ENCODE peak calls at places on chromosome 21, in five cellular contexts. E, F, Q, M and D are unnamed samples.

GRCh38 chr21:31220567-31220966 is 123.5 kb downstream of the TIAM1 start:
- DNase-seq in Q (no peak), E (no peak), F (no peak), M (no peak), D (no peak)

GRCh38 chr21:23890652-23891051 is 1716.6 kb downstream of the MRPL39 start:
- DNase-seq in F (no peak), E (no peak), M (no peak), Q (no peak), D (no peak)

GRCh38 chr21:42235593-42235992 is 16.7 kb downstream of the ABCG1 start:
- DNase-seq in F (no peak), M (no peak), E (no peak), Q (peak), D (no peak)

GRCh38 chr21:18951291-18952038 is 547.9 kb upstream of the TMPRSS15 start:
- DNase-seq in E (peak), Q (peak), F (no peak), M (peak), D (peak)

GRCh38 chr21:42796327-42797062 is 82.8 kb downstream of the WDR4 start:
- DNase-seq in M (no peak), Q (no peak), E (no peak), F (no peak), D (no peak)

GRCh38 chr21:46628868-46629267 is 6.6 kb upstream of the PRMT2 start:
- DNase-seq in F (no peak), Q (no peak), E (no peak), M (no peak), D (no peak)

GRCh38 chr21:41425954-41426655 is at the start of gene MX1:
- DNase-seq in Q (no peak), M (no peak), E (peak), F (peak), D (peak)

GRCh38 chr21:28769683-28770082 is 223.0 kb downstream of the LTN1 start:
- DNase-seq in F (no peak), E (no peak), Q (no peak), M (no peak), D (no peak)

GRCh38 chr21:42653492-42654061 is at the start of gene PDE9A:
- DNase-seq in E (peak), Q (peak), F (no peak), M (no peak), D (peak)

GRCh38 chr21:41499920-41500319 is 8.0 kb downstream of the TMPRSS2 start:
- DNase-seq in Q (no peak), F (no peak), E (no peak), M (no peak), D (no peak)

GRCh38 chr21:29719561-29719960 is 220.2 kb downstream of the GRIK1 start:
- DNase-seq in F (no peak), Q (no peak), M (no peak), E (peak), D (no peak)

GRCh38 chr21:41064325-41064724 is 103.6 kb upstream of the BACE2 start:
- DNase-seq in M (no peak), E (peak), F (no peak), Q (no peak), D (no peak)

GRCh38 chr21:33368576-33368975 is 34.6 kb upstream of the IFNGR2 start:
- DNase-seq in M (no peak), Q (no peak), E (no peak), F (no peak), D (no peak)

GRCh38 chr21:23837564-23837963 is 1769.7 kb downstream of the MRPL39 start:
- DNase-seq in Q (no peak), F (no peak), E (no peak), M (no peak), D (no peak)

GRCh38 chr21:16156841-16157240 is 427.1 kb downstream of the USP25 start:
- DNase-seq in Q (no peak), E (no peak), M (no peak), F (no peak), D (no peak)

GRCh38 chr21:31182231-31183129 is 144.2 kb upstream of the KRTAP19-8 start:
- DNase-seq in E (no peak), Q (no peak), F (no peak), M (no peak), D (no peak)

GRCh38 chr21:33266050-33266783 is at the start of gene IL10RB:
- DNase-seq in E (peak), Q (peak), M (peak), F (peak), D (peak)

GRCh38 chr21:28068455-28069358 is 924.0 kb downstream of the LTN1 start:
- DNase-seq in F (no peak), Q (no peak), M (no peak), E (no peak), D (no peak)

GRCh38 chr21:38817371-38818335 is 11.9 kb downstream of the ETS2 start:
- DNase-seq in Q (no peak), M (no peak), F (no peak), E (no peak), D (no peak)

GRCh38 chr21:40925481-40925880 is 78.5 kb upstream of the DSCAM start:
- DNase-seq in F (no peak), M (no peak), Q (no peak), E (no peak), D (no peak)

GRCh38 chr21:18368193-18368592 is 35.4 kb downstream of the TMPRSS15 start:
- DNase-seq in M (no peak), F (no peak), Q (no peak), E (no peak), D (no peak)

GRCh38 chr21:27315373-27315772 is 348.5 kb upstream of the ADAMTS5 start:
- DNase-seq in Q (no peak), F (no peak), M (no peak), E (no peak), D (no peak)

GRCh38 chr21:20856926-20857325 is 141.3 kb upstream of the NCAM2 start:
- DNase-seq in Q (peak), F (no peak), E (no peak), M (no peak), D (no peak)

GRCh38 chr21:29938968-29939858 is 583 bp downstream of the GRIK1 start:
- DNase-seq in F (no peak), E (peak), M (no peak), Q (no peak), D (peak)

GRCh38 chr21:42760361-42760970 is 107.0 kb downstream of the PDE9A start:
- DNase-seq in M (no peak), F (no peak), Q (no peak), E (no peak), D (no peak)

GRCh38 chr21:17527711-17528110 is 14.9 kb downstream of the CXADR start:
- DNase-seq in M (no peak), E (no peak), F (no peak), Q (no peak), D (no peak)

GRCh38 chr21:34983680-34984086 is 65.4 kb downstream of the RUNX1 start:
- DNase-seq in M (no peak), Q (peak), E (no peak), F (no peak), D (no peak)
- TF ChIP-seq JUND in M (no peak), Q (peak), E (peak), F (no peak), D (no peak)

GRCh38 chr21:39867198-39867650 is at the start of gene PCP4:
- DNase-seq in F (no peak), M (peak), E (peak), Q (peak), D (peak)

GRCh38 chr21:39874759-39875158 is 7.5 kb downstream of the PCP4 start:
- DNase-seq in F (no peak), E (no peak), Q (no peak), M (no peak), D (peak)

GRCh38 chr21:39866093-39866492 is 1.1 kb upstream of the PCP4 start:
- DNase-seq in E (no peak), Q (no peak), M (no peak), F (no peak), D (no peak)

DNA sequence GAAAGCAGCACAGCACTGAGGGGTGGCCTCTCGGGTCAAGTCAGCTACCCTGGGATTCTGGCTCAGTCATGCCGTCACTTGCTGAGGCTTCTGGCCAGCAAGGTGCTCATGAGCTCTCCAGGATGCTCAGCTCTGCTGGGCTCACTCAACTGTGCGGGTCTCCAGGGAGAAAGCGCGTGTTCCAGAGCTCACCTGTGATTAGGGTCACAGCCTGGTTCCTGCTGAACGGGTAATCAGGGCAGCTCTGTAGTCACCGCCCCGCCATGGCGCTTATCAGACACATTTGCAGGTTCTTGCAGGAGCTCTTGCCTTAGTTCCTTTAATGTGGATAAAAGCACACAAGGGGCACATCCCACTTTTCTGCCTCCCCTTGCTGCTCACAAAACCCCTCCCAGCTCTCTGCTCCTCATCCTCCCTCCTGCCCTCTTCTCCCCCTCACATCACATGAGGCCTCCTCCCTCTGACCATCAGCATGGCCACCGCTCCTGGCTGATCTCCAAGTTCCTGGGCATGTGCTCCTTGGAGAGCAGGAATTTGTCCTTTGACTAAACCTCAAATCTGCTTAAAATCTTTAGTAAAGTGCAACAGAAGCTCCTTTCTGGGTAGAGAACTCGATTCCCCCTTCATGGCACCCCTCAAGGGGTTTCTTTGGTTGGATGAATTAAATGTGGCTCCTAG is 2.0 kb downstream of the PCP4 start:
- DNase-seq in F (no peak), M (no peak), E (no peak), Q (no peak), D (no peak)
- TF ChIP-seq JUND in F (no peak), M (no peak), E (no peak), Q (no peak), D (no peak)

GRCh38 chr21:34612056-34612455 is 2.9 kb downstream of the RCAN1 start:
- DNase-seq in F (no peak), Q (no peak), M (no peak), E (no peak), D (no peak)

GRCh38 chr21:34613679-34614442 is 1.1 kb downstream of the RCAN1 start:
- DNase-seq in F (no peak), E (peak), Q (peak), M (no peak), D (no peak)

GRCh38 chr21:34614443-34614692 is 545 bp downstream of the RCAN1 start:
- DNase-seq in E (no peak), Q (no peak), F (no peak), M (no peak), D (no peak)

GRCh38 chr21:34611528-34611927 is 3.4 kb downstream of the RCAN1 start:
- DNase-seq in M (no peak), F (no peak), E (no peak), Q (no peak), D (no peak)

GRCh38 chr21:34612557-34612956 is 2.4 kb downstream of the RCAN1 start:
- DNase-seq in Q (peak), M (no peak), F (no peak), E (no peak), D (no peak)
- TF ChIP-seq JUND in Q (no peak), M (no peak), F (no peak), E (no peak), D (no peak)

DNA sequence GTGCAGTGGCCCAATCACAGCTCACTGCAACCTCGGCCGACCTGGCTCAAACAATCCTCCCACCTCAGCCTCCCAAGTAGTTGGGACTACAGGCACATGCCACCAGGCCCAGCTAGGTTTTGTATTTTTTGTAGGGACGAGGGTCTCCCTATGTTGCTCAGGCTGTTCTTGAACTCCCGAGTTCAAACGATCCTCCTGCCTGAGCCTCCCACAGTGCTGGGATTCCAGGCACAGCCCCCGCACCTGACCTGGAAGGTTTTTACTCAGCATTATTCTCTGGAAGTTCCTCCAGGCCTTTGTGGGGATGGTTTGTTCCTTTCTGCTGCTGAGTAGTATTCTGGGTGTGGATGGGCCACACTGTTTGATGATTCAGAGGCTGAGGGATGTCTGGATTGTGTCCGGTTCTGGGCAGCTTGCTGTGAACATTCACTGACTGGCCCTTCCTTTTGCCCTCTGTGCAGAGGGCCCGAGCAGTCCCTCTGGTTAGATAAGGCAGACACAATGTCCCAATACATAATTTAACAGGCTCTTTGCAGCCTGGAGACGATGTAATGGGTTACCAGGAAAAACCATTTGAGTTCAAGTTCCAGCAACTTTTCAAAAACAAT is 6.0 kb upstream of the TRAPPC10 start:
- DNase-seq in Q (no peak), E (no peak), F (no peak), M (no peak), D (no peak)
- TF ChIP-seq JUND in Q (no peak), E (peak), F (no peak), M (no peak), D (no peak)

DNA sequence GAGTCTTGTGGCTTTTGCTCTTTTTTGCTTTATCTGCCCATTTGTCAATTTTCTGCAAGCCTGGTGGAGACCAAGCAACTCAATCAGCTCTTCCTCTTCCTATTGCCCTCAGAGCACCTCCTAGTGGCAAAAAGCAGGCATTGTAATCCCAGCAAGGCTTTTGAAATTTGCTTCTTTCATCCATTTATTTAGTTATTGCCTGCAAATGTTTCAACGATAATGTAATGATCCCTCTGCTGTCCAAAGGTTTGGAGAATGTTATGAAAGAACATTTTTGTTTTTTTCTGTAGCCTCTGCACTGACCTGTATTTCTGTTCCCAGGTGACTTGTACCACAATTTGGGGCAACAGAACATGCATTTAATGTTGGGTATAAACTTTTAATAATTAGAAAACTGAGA is 127.8 kb downstream of the GABPA start:
- DNase-seq in Q (peak), E (no peak), F (no peak), M (no peak), D (peak)
- TF ChIP-seq JUND in Q (no peak), E (no peak), F (no peak), M (no peak), D (no peak)

DNA sequence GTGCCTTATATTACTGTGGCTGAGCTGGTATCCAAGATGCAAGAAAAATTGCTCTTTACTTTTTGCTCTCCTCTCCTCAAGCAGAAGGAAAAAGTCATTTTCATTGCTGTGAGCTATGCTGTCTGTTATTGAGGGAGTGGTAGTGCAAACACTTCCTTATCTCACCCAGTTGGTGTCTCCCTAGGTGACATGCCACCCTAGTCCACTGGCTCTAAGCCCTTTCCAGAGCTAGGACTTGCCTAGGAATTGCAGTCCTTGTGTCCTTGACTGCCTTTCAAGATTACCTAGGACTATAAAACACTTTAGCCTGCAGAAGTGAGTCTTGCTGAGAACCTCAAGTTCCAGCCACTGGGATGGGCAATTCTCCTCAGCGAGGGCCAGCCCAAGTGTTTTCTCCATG is 458.3 kb downstream of the MRPL39 start:
- DNase-seq in M (no peak), F (no peak), Q (no peak), E (no peak), D (no peak)
- TF ChIP-seq JUND in M (no peak), F (no peak), Q (no peak), E (no peak), D (no peak)

DNA sequence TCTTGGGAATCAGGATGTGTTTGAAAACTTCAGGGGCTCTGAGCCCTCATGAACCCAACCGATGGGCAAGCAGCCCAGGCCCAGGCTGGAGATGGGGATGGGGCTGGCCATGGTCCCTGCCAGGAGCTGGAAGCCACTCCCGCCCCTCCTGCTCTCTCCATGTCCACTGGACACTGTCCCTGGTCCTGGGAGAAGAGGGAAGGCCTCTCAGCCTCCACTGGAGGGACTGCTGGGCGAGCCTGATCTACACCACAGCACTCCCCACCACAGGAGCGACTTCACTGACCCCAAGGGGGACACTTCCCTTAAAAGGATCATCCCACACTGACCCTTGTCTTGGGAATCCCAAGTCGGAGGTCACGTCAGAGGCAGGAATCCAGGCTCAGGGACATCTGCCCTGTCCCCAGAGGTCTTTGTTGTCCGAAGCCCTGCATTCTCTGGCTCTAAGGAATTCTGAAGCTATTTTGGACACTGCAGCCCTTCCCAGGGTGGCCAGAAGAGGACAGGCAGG is 16.9 kb upstream of the COL18A1 start:
- DNase-seq in M (no peak), E (no peak), Q (no peak), F (no peak), D (no peak)
- TF ChIP-seq JUND in M (no peak), E (no peak), Q (no peak), F (no peak), D (no peak)

GRCh38 chr21:37172646-37173045 is 94.5 kb downstream of the VPS26C start:
- DNase-seq in M (no peak), Q (no peak), F (no peak), E (no peak), D (no peak)

GRCh38 chr21:37168666-37169065 is 95.6 kb downstream of the TTC3 start:
- DNase-seq in F (no peak), Q (no peak), M (no peak), E (no peak), D (no peak)

GRCh38 chr21:37165606-37166005 is 92.6 kb downstream of the TTC3 start:
- DNase-seq in M (no peak), Q (no peak), F (no peak), E (no peak), D (no peak)

GRCh38 chr21:37164742-37165141 is 91.7 kb downstream of the TTC3 start:
- DNase-seq in Q (no peak), E (no peak), F (no peak), M (no peak), D (no peak)

DNA sequence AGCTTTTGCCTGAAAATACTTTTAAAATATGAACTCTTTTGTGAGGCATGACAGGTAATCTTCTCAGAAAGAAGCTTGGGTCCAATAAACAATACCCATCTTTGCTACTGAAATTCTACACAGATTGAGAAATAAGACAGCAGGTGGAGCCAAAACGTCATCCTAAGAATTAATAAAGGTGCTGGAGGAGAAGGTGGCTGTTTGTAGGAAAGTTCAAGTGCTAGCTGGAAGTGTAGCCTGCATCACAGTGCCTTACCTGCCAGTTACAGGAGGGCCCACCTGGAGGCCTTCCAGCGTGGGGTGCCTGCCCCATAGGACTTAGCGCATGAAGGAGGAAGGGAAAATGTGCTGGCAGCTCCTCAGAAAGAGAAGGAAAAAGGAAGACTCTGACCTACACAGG is 93.7 kb downstream of the TTC3 start:
- DNase-seq in Q (no peak), F (no peak), M (peak), E (no peak), D (peak)
- TF ChIP-seq JUND in Q (no peak), F (no peak), M (no peak), E (no peak), D (no peak)